ENCODE peak calls at places on chromosomes 12 and 14, in eight cellular contexts. One of them, this sample, is unnamed.

GRCh38 chr12:102096855-102097254 is 23.1 kb downstream of the NUP37 start:
- DNase-seq in NCI-H1092 treated with DMSO at 0.1 percent for 48 hours: no peak
- DNase-seq in left cardiac atrium: no peak
- DNase-seq in kidney glomerular epithelial cell: no peak
- DNase-seq in CD4-positive, alpha-beta T cell: no peak
- DNase-seq in cerebellum: peak; percentile 17
- DNase-seq in C1 segment of cervical spinal cord: no peak
- DNase-seq in T-cell: no peak
- DNase-seq in this sample: no peak

GRCh38 chr12:123914726-123915345 is 57.8 kb downstream of the CCDC92 start:
- DNase-seq in NCI-H1092 treated with DMSO at 0.1 percent for 48 hours: no peak
- DNase-seq in left cardiac atrium: no peak
- DNase-seq in kidney glomerular epithelial cell: no peak
- DNase-seq in CD4-positive, alpha-beta T cell: no peak
- DNase-seq in cerebellum: no peak
- DNase-seq in C1 segment of cervical spinal cord: no peak
- DNase-seq in T-cell: no peak
- DNase-seq in this sample: no peak

GRCh38 chr12:110249716-110250225 is 31.3 kb upstream of the ATP2A2 start:
- DNase-seq in NCI-H1092 treated with DMSO at 0.1 percent for 48 hours: no peak
- DNase-seq in left cardiac atrium: peak; percentile 33
- DNase-seq in kidney glomerular epithelial cell: peak; percentile 72
- DNase-seq in CD4-positive, alpha-beta T cell: no peak
- DNase-seq in cerebellum: peak; percentile 29
- DNase-seq in C1 segment of cervical spinal cord: no peak
- DNase-seq in T-cell: no peak
- DNase-seq in this sample: no peak

GRCh38 chr12:99649551-99649950 is 2.0 kb downstream of the GARIN6 start:
- DNase-seq in NCI-H1092 treated with DMSO at 0.1 percent for 48 hours: no peak
- DNase-seq in left cardiac atrium: no peak
- DNase-seq in kidney glomerular epithelial cell: no peak
- DNase-seq in CD4-positive, alpha-beta T cell: no peak
- DNase-seq in cerebellum: no peak
- DNase-seq in C1 segment of cervical spinal cord: no peak
- DNase-seq in T-cell: no peak
- DNase-seq in this sample: no peak

GRCh38 chr12:106671840-106672239 is 89.0 kb downstream of the RFX4 start:
- DNase-seq in NCI-H1092 treated with DMSO at 0.1 percent for 48 hours: no peak
- DNase-seq in left cardiac atrium: no peak
- DNase-seq in kidney glomerular epithelial cell: no peak
- DNase-seq in CD4-positive, alpha-beta T cell: no peak
- DNase-seq in cerebellum: no peak
- DNase-seq in C1 segment of cervical spinal cord: no peak
- DNase-seq in T-cell: no peak
- DNase-seq in this sample: no peak

GRCh38 chr12:130249376-130249775 is 87.1 kb downstream of the FZD10 start:
- DNase-seq in NCI-H1092 treated with DMSO at 0.1 percent for 48 hours: no peak
- DNase-seq in left cardiac atrium: no peak
- DNase-seq in kidney glomerular epithelial cell: no peak
- DNase-seq in CD4-positive, alpha-beta T cell: no peak
- DNase-seq in cerebellum: no peak
- DNase-seq in C1 segment of cervical spinal cord: no peak
- DNase-seq in T-cell: no peak
- DNase-seq in this sample: no peak

GRCh38 chr12:79344855-79345840 is 345.6 kb downstream of the PAWR start:
- DNase-seq in NCI-H1092 treated with DMSO at 0.1 percent for 48 hours: peak; percentile 50
- DNase-seq in left cardiac atrium: no peak
- DNase-seq in kidney glomerular epithelial cell: peak; percentile 38
- DNase-seq in CD4-positive, alpha-beta T cell: no peak
- DNase-seq in cerebellum: peak; percentile 50
- DNase-seq in C1 segment of cervical spinal cord: no peak
- DNase-seq in T-cell: no peak
- DNase-seq in this sample: no peak

GRCh38 chr12:95764848-95765247 is 25.7 kb downstream of the NTN4 start:
- DNase-seq in NCI-H1092 treated with DMSO at 0.1 percent for 48 hours: no peak
- DNase-seq in left cardiac atrium: no peak
- DNase-seq in kidney glomerular epithelial cell: no peak
- DNase-seq in CD4-positive, alpha-beta T cell: no peak
- DNase-seq in cerebellum: no peak
- DNase-seq in C1 segment of cervical spinal cord: no peak
- DNase-seq in T-cell: no peak
- DNase-seq in this sample: no peak

GRCh38 chr12:132572106-132572505 is 38.3 kb downstream of the LRCOL1 start:
- DNase-seq in NCI-H1092 treated with DMSO at 0.1 percent for 48 hours: no peak
- DNase-seq in left cardiac atrium: no peak
- DNase-seq in kidney glomerular epithelial cell: no peak
- DNase-seq in CD4-positive, alpha-beta T cell: no peak
- DNase-seq in cerebellum: no peak
- DNase-seq in C1 segment of cervical spinal cord: no peak
- DNase-seq in T-cell: no peak
- DNase-seq in this sample: no peak

GRCh38 chr12:100867639-100868393 is 73.2 kb downstream of the ANO4 start:
- DNase-seq in NCI-H1092 treated with DMSO at 0.1 percent for 48 hours: no peak
- DNase-seq in left cardiac atrium: no peak
- DNase-seq in kidney glomerular epithelial cell: no peak
- DNase-seq in CD4-positive, alpha-beta T cell: no peak
- DNase-seq in cerebellum: no peak
- DNase-seq in C1 segment of cervical spinal cord: no peak
- DNase-seq in T-cell: no peak
- DNase-seq in this sample: no peak

GRCh38 chr14:49950275-49951250 is 57.7 kb downstream of the ARF6 start:
- DNase-seq in NCI-H1092 treated with DMSO at 0.1 percent for 48 hours: no peak
- DNase-seq in left cardiac atrium: no peak
- DNase-seq in kidney glomerular epithelial cell: peak; percentile 29
- DNase-seq in CD4-positive, alpha-beta T cell: no peak
- DNase-seq in cerebellum: peak; percentile 34
- DNase-seq in C1 segment of cervical spinal cord: no peak
- DNase-seq in T-cell: no peak
- DNase-seq in this sample: no peak

GRCh38 chr12:131684015-131684725 is 26.7 kb upstream of the SFSWAP start:
- DNase-seq in NCI-H1092 treated with DMSO at 0.1 percent for 48 hours: no peak
- DNase-seq in left cardiac atrium: no peak
- DNase-seq in kidney glomerular epithelial cell: no peak
- DNase-seq in CD4-positive, alpha-beta T cell: peak; percentile 29
- DNase-seq in cerebellum: no peak
- DNase-seq in C1 segment of cervical spinal cord: no peak
- DNase-seq in T-cell: no peak
- DNase-seq in this sample: no peak

GRCh38 chr12:88310666-88311065 is 168.6 kb downstream of the TMTC3 start:
- DNase-seq in NCI-H1092 treated with DMSO at 0.1 percent for 48 hours: no peak
- DNase-seq in left cardiac atrium: no peak
- DNase-seq in kidney glomerular epithelial cell: no peak
- DNase-seq in CD4-positive, alpha-beta T cell: no peak
- DNase-seq in cerebellum: no peak
- DNase-seq in C1 segment of cervical spinal cord: no peak
- DNase-seq in T-cell: no peak
- DNase-seq in this sample: no peak

GRCh38 chr12:91877461-91878230 is 268.0 kb downstream of the BTG1 start:
- DNase-seq in NCI-H1092 treated with DMSO at 0.1 percent for 48 hours: no peak
- DNase-seq in left cardiac atrium: no peak
- DNase-seq in kidney glomerular epithelial cell: no peak
- DNase-seq in CD4-positive, alpha-beta T cell: no peak
- DNase-seq in cerebellum: no peak
- DNase-seq in C1 segment of cervical spinal cord: no peak
- DNase-seq in T-cell: peak; percentile 53
- DNase-seq in this sample: peak; percentile 20

GRCh38 chr14:42715316-42715715 is 1108.6 kb downstream of the LRFN5 start:
- DNase-seq in NCI-H1092 treated with DMSO at 0.1 percent for 48 hours: no peak
- DNase-seq in left cardiac atrium: no peak
- DNase-seq in kidney glomerular epithelial cell: peak; percentile 25
- DNase-seq in CD4-positive, alpha-beta T cell: no peak
- DNase-seq in cerebellum: no peak
- DNase-seq in C1 segment of cervical spinal cord: no peak
- DNase-seq in T-cell: no peak
- DNase-seq in this sample: no peak

This sample was measured in activated CD4-positive, alpha-beta memory T cell treated with anti-CD3 and anti-CD28 coated beads, Interleukin-2, amount 10 ng/mL, durations not matched to agents 7 days and 5 days.